ENCODE peak calls at places on chromosomes 16 and 17, in eight cellular contexts. P, T, K, B, R, L, E and D are unnamed samples.

GRCh38 chr16:2474877-2475412 is at the start of gene TBC1D24:
- DNase-seq in P (peak), T (no peak), K (peak), B (peak), R (peak), L (no peak), E (peak), D (peak)

GRCh38 chr16:83549836-83550569 is 257.8 kb upstream of the HSBP1 start:
- DNase-seq in P (no peak), T (no peak), K (no peak), B (no peak), R (no peak), L (no peak), E (no peak), D (no peak)

GRCh38 chr17:4152471-4152870 is 9.5 kb downstream of the CYB5D2 start:
- DNase-seq in P (no peak), T (no peak), K (no peak), B (no peak), R (no peak), L (no peak), E (no peak), D (no peak)

GRCh38 chr16:56372938-56373337 is 52.4 kb downstream of the AMFR start:
- DNase-seq in P (no peak), T (no peak), K (no peak), B (no peak), R (no peak), L (no peak), E (no peak), D (no peak)

GRCh38 chr17:2158011-2158410 is 103.1 kb downstream of the HIC1 start:
- DNase-seq in P (no peak), T (no peak), K (peak), B (no peak), R (no peak), L (no peak), E (no peak), D (peak)

GRCh38 chr17:9928601-9929341 is 23.7 kb upstream of the RCVRN start:
- DNase-seq in P (peak), T (no peak), K (peak), B (no peak), R (no peak), L (peak), E (no peak), D (peak)

GRCh38 chr17:75748706-75749105 is 16.3 kb downstream of the GALK1 start:
- DNase-seq in P (no peak), T (no peak), K (no peak), B (no peak), R (peak), L (no peak), E (no peak), D (no peak)

GRCh38 chr16:74460542-74460941 is 39.3 kb upstream of the CLEC18B start:
- DNase-seq in P (no peak), T (no peak), K (no peak), B (no peak), R (no peak), L (no peak), E (no peak), D (no peak)

GRCh38 chr16:10827691-10828341 is 9.2 kb upstream of the TVP23A start:
- DNase-seq in P (peak), T (peak), K (peak), B (no peak), R (peak), L (peak), E (peak), D (peak)

GRCh38 chr16:68792465-68793324 is 50.6 kb upstream of the TANGO6 start:
- DNase-seq in P (no peak), T (no peak), K (peak), B (no peak), R (peak), L (no peak), E (no peak), D (peak)

GRCh38 chr16:22814330-22815105 is 556 bp downstream of the HS3ST2 start:
- DNase-seq in P (peak), T (no peak), K (no peak), B (no peak), R (no peak), L (no peak), E (no peak), D (no peak)

GRCh38 chr16:85253127-85253941 is 141.1 kb upstream of the CIBAR2 start:
- DNase-seq in P (no peak), T (no peak), K (no peak), B (peak), R (peak), L (no peak), E (peak), D (peak)

GRCh38 chr17:3982113-3982512 is 17.9 kb upstream of the ATP2A3 start:
- DNase-seq in P (peak), T (no peak), K (no peak), B (no peak), R (peak), L (no peak), E (no peak), D (no peak)

GRCh38 chr16:86676216-86676800 is 98.0 kb downstream of the FOXL1 start:
- DNase-seq in P (no peak), T (no peak), K (peak), B (no peak), R (no peak), L (no peak), E (no peak), D (peak)

GRCh38 chr17:69246726-69247375 is 18.2 kb upstream of the ABCA10 start:
- DNase-seq in P (no peak), T (no peak), K (peak), B (no peak), R (no peak), L (peak), E (no peak), D (peak)

GRCh38 chr16:54359086-54359485 is 72.5 kb upstream of the IRX3 start:
- DNase-seq in P (no peak), T (no peak), K (no peak), B (no peak), R (no peak), L (no peak), E (no peak), D (peak)

GRCh38 chr16:75494696-75495601 is at the start of gene CHST6:
- DNase-seq in P (no peak), T (no peak), K (no peak), B (peak), R (peak), L (no peak), E (peak), D (no peak)

GRCh38 chr17:65814418-65814817 is 253.0 kb upstream of the AXIN2 start:
- DNase-seq in P (no peak), T (no peak), K (no peak), B (no peak), R (no peak), L (no peak), E (no peak), D (no peak)

GRCh38 chr16:87160218-87160617 is 157.0 kb downstream of the C16orf95 start:
- DNase-seq in P (no peak), T (no peak), K (no peak), B (no peak), R (no peak), L (no peak), E (no peak), D (no peak)

GRCh38 chr17:83078378-83079339 is 750 bp upstream of the METRNL start:
- DNase-seq in P (no peak), T (no peak), K (no peak), B (no peak), R (peak), L (no peak), E (peak), D (no peak)

GRCh38 chr16:48067388-48067787 is 88.4 kb downstream of the ABCC12 start:
- DNase-seq in P (no peak), T (no peak), K (no peak), B (no peak), R (no peak), L (no peak), E (no peak), D (no peak)

GRCh38 chr16:24539850-24540484 is 601 bp downstream of the RBBP6 start:
- DNase-seq in P (peak), T (no peak), K (no peak), B (peak), R (peak), L (no peak), E (peak), D (peak)

GRCh38 chr16:24989417-24989978 is 25.7 kb downstream of the ARHGAP17 start:
- DNase-seq in P (no peak), T (no peak), K (no peak), B (no peak), R (no peak), L (no peak), E (no peak), D (no peak)

GRCh38 chr17:64145460-64145750 is 15.5 kb upstream of the ERN1 start:
- DNase-seq in P (no peak), T (no peak), K (no peak), B (no peak), R (no peak), L (no peak), E (no peak), D (no peak)

GRCh38 chr17:80855196-80855967 is 136.3 kb upstream of the CHMP6 start:
- DNase-seq in P (peak), T (no peak), K (no peak), B (no peak), R (no peak), L (no peak), E (no peak), D (no peak)

GRCh38 chr16:80015566-80015965 is 415.0 kb upstream of the MAF start:
- DNase-seq in P (no peak), T (no peak), K (no peak), B (no peak), R (no peak), L (peak), E (no peak), D (peak)

GRCh38 chr17:27540300-27541105 is 84.3 kb downstream of the KSR1 start:
- DNase-seq in P (peak), T (peak), K (peak), B (no peak), R (peak), L (peak), E (peak), D (peak)

GRCh38 chr16:69324585-69325253 is 5.7 kb downstream of the PDF start:
- DNase-seq in P (no peak), T (no peak), K (no peak), B (no peak), R (peak), L (no peak), E (no peak), D (no peak)

GRCh38 chr16:9049241-9049640 is 42.2 kb upstream of the HAPSTR1 start:
- DNase-seq in P (no peak), T (no peak), K (peak), B (no peak), R (no peak), L (no peak), E (no peak), D (peak)

GRCh38 chr17:39264119-39264518 is 38.4 kb upstream of the STAC2 start:
- DNase-seq in P (no peak), T (no peak), K (no peak), B (no peak), R (no peak), L (no peak), E (no peak), D (no peak)

GRCh38 chr16:54174750-54175149 is 111.8 kb downstream of the IRX3 start:
- DNase-seq in P (no peak), T (no peak), K (no peak), B (no peak), R (no peak), L (no peak), E (no peak), D (no peak)

GRCh38 chr17:79952265-79952877 is 83.3 kb downstream of the TBC1D16 start:
- DNase-seq in P (no peak), T (no peak), K (no peak), B (no peak), R (no peak), L (no peak), E (peak), D (no peak)

GRCh38 chr17:45248132-45248936 is 13.6 kb downstream of the SPATA32 start:
- DNase-seq in P (peak), T (no peak), K (no peak), B (peak), R (peak), L (no peak), E (no peak), D (peak)

GRCh38 chr17:32944248-32945020 is 16.5 kb downstream of the TMEM98 start:
- DNase-seq in P (no peak), T (no peak), K (peak), B (no peak), R (no peak), L (no peak), E (no peak), D (no peak)

GRCh38 chr16:47848481-47849109 is 307.2 kb downstream of the ABCC12 start:
- DNase-seq in P (no peak), T (peak), K (peak), B (no peak), R (no peak), L (no peak), E (no peak), D (peak)

GRCh38 chr17:43907425-43907981 is at the start of gene MPP2:
- DNase-seq in P (peak), T (peak), K (peak), B (peak), R (peak), L (no peak), E (no peak), D (peak)

GRCh38 chr17:16929281-16929680 is 42.6 kb downstream of the TNFRSF13B start:
- DNase-seq in P (no peak), T (no peak), K (no peak), B (no peak), R (no peak), L (no peak), E (no peak), D (no peak)

GRCh38 chr17:48036693-48037035 is 933 bp downstream of the COPZ2 start:
- DNase-seq in P (no peak), T (no peak), K (no peak), B (no peak), R (no peak), L (no peak), E (no peak), D (no peak)

GRCh38 chr17:48037924-48038323 is 327 bp upstream of the COPZ2 start:
- DNase-seq in P (peak), T (no peak), K (no peak), B (no peak), R (no peak), L (no peak), E (no peak), D (no peak)

GRCh38 chr17:48038687-48039086 is 1.1 kb upstream of the COPZ2 start:
- DNase-seq in P (no peak), T (no peak), K (no peak), B (no peak), R (no peak), L (no peak), E (no peak), D (no peak)

GRCh38 chr17:48031966-48032365 is 5.6 kb downstream of the COPZ2 start:
- DNase-seq in P (no peak), T (no peak), K (no peak), B (no peak), R (no peak), L (no peak), E (no peak), D (no peak)

DNA sequence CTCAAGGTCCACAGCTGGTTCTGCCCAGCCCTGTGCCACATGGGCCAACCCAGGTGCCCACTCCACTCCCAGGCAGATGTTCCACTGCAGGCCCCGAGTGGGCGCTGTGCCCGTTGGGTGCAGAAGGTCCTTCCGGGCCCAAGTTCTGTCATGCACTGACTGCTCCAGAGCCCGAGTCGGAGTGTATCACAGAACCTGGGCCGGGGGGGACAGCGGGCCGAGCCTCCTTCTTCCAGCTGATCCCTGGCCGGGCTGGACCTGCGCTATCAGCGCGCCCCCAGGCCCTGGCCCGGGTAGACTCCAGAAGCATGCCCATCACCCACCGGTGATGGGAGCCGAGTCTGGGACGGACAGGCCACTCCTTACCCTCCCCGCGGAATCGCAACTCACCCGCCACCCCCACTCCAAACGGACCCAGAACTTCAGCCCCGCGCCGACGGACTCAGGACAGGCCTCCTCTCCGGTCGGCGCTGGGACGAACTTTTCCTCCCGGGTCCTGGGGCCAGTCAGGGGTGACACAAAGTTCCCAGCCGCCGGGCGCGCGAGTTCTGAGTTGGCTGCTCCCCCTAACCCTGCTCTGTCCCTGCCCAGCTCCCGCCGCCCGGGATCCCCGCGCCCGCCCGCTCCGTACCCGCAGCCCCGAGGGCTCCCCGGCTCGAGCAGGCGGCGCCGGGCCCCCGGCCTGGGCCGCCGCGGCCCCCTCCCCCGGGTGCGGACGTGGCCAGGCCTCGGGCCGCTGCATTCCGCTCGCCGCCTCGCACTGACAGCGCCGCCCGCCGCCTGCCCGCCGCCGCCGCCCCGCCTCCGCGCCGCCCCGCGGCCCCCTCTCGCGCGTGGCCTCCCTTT is at the start of gene COPZ2:
- DNase-seq in P (peak), T (no peak), K (peak), B (peak), R (peak), L (no peak), E (peak), D (no peak)
- TF ChIP-seq CTCF in P (peak), T (peak), K (peak), B (peak), R (peak), L (peak), E (peak), D (no peak)

DNA sequence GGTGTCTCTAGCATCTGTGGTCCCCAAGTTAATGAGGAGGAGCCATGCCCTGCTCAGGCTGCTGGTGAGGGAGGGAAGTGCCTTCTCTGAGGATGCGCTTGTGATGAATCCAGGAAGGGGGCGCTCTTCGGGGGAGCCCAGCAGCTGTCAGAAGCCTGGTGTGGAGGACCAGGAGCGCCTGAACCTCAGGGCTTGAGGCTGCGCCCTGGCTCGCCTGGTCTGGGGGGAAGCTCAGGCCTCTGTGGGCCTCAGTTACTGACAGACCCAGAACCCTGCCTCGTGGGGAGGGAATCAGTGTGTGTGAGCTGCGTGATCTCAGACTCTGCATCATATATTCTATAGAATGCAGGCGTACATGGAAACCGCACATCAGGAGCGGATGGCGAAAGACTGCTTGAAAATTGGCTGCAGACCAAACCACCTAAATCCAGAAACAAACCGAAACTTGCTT is 126.1 kb downstream of the SEC14L1 start:
- DNase-seq in P (no peak), T (no peak), K (no peak), B (no peak), R (no peak), L (no peak), E (no peak), D (peak)
- TF ChIP-seq CTCF in P (no peak), T (no peak), K (peak), B (no peak), R (no peak), L (peak), E (no peak), D (no peak)

DNA sequence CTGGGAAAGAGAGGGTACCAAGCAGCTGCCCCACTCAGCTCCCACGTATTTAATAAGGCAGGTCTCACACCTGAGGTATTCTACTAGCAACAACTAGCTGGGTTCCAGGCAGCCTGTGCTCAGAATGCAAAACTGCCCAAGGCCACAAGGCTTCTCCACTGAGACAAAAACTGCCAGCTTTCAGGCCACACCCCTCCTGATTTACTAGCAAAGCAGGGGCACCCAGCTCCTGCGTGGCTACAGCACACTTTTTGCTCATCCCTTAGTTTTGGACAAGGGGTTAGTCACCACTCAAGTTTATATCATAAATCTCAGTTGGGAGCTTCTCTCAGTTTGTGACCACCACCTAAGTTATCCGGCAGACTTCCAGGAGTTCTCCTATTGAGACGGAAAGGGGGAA is 494.6 kb downstream of the CDH11 start:
- DNase-seq in P (no peak), T (no peak), K (no peak), B (no peak), R (no peak), L (no peak), E (no peak), D (peak)
- TF ChIP-seq CTCF in P (no peak), T (no peak), K (no peak), B (no peak), R (no peak), L (peak), E (no peak), D (no peak)

DNA sequence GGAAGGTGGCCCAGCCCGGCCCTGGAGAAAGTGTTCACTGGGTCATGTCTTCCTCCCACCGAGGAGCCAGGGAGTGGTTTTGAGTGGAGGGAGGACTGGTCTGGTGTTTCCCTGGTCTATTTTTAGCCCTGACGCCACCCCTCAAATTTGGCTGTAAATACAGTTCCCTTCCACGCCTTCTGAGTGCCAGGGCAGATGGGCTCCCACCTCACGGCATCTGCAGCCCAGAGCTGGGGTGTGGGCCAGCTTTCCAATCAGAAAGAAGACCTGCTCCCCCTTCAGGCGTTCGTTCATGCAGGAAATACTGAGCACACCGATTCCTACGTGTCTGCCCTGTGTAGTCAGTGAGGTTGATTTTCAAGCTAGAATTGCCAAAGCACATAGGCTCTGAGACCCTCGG is 53.7 kb downstream of the SNX20 start:
- DNase-seq in P (no peak), T (peak), K (peak), B (peak), R (no peak), L (no peak), E (peak), D (no peak)
- TF ChIP-seq CTCF in P (no peak), T (peak), K (peak), B (peak), R (no peak), L (peak), E (no peak), D (no peak)

GRCh38 chr16:81449899-81450608 is 5.4 kb downstream of the CMIP start:
- DNase-seq in P (no peak), T (no peak), K (no peak), B (no peak), R (no peak), L (no peak), E (no peak), D (no peak)

GRCh38 chr16:81451753-81452680 is 7.4 kb downstream of the CMIP start:
- DNase-seq in P (peak), T (no peak), K (no peak), B (peak), R (no peak), L (no peak), E (peak), D (no peak)

GRCh38 chr16:81449241-81449640 is 4.6 kb downstream of the CMIP start:
- DNase-seq in P (no peak), T (no peak), K (no peak), B (no peak), R (no peak), L (no peak), E (no peak), D (no peak)

GRCh38 chr16:81453091-81453728 is 8.6 kb downstream of the CMIP start:
- DNase-seq in P (no peak), T (no peak), K (no peak), B (no peak), R (no peak), L (no peak), E (no peak), D (no peak)

GRCh38 chr16:81450783-81451491 is 6.3 kb downstream of the CMIP start:
- DNase-seq in P (no peak), T (no peak), K (no peak), B (no peak), R (no peak), L (no peak), E (no peak), D (no peak)
- TF ChIP-seq CTCF in P (no peak), T (no peak), K (peak), B (no peak), R (no peak), L (no peak), E (no peak), D (no peak)